ENCODE peak calls at places on chromosome X, in nine cellular contexts. One of them, this sample, is unnamed.

GRCh38 chrX:106247162-106247561 is 79.1 kb downstream of the PWWP3B start:
- DNase-seq in stomach: no peak
- DNase-seq in CD8-positive, alpha-beta memory T cell: no peak
- DNase-seq in DND-41: no peak
- DNase-seq in breast epithelium: no peak
- DNase-seq in endodermal cell: no peak
- DNase-seq in body of pancreas: no peak
- DNase-seq in H7: no peak
- DNase-seq in psoas muscle: no peak
- DNase-seq in this sample: no peak

GRCh38 chrX:4379071-4379470 is 665.6 kb upstream of the PRKX start:
- DNase-seq in stomach: no peak
- DNase-seq in CD8-positive, alpha-beta memory T cell: no peak
- DNase-seq in DND-41: no peak
- DNase-seq in breast epithelium: no peak
- DNase-seq in endodermal cell: no peak
- DNase-seq in body of pancreas: no peak
- DNase-seq in H7: no peak
- DNase-seq in psoas muscle: no peak
- DNase-seq in this sample: no peak

GRCh38 chrX:107775734-107776511 is at the start of gene TSC22D3:
- DNase-seq in stomach: peak
- DNase-seq in CD8-positive, alpha-beta memory T cell: peak
- DNase-seq in DND-41: no peak
- DNase-seq in breast epithelium: peak
- DNase-seq in endodermal cell: peak
- DNase-seq in body of pancreas: peak
- DNase-seq in H7: peak
- DNase-seq in psoas muscle: peak
- DNase-seq in this sample: no peak

GRCh38 chrX:123860506-123860840 is 620 bp downstream of the XIAP start:
- DNase-seq in stomach: peak
- DNase-seq in CD8-positive, alpha-beta memory T cell: peak
- DNase-seq in DND-41: no peak
- DNase-seq in breast epithelium: no peak
- DNase-seq in endodermal cell: no peak
- DNase-seq in body of pancreas: no peak
- DNase-seq in H7: no peak
- DNase-seq in psoas muscle: no peak
- DNase-seq in this sample: peak

GRCh38 chrX:24837966-24838365 is 144.2 kb downstream of the POLA1 start:
- DNase-seq in stomach: no peak
- DNase-seq in CD8-positive, alpha-beta memory T cell: no peak
- DNase-seq in DND-41: no peak
- DNase-seq in breast epithelium: no peak
- DNase-seq in endodermal cell: no peak
- DNase-seq in body of pancreas: no peak
- DNase-seq in H7: no peak
- DNase-seq in psoas muscle: no peak
- DNase-seq in this sample: no peak

GRCh38 chrX:468979-469378 is 82.3 kb upstream of the PPP2R3B start:
- DNase-seq in stomach: no peak
- DNase-seq in CD8-positive, alpha-beta memory T cell: no peak
- DNase-seq in DND-41: no peak
- DNase-seq in breast epithelium: no peak
- DNase-seq in endodermal cell: no peak
- DNase-seq in body of pancreas: no peak
- DNase-seq in H7: no peak
- DNase-seq in psoas muscle: no peak
- DNase-seq in this sample: no peak

GRCh38 chrX:12901486-12901885 is 4.9 kb upstream of the TLR8 start:
- DNase-seq in stomach: peak
- DNase-seq in CD8-positive, alpha-beta memory T cell: peak
- DNase-seq in DND-41: peak
- DNase-seq in breast epithelium: peak
- DNase-seq in endodermal cell: peak
- DNase-seq in body of pancreas: peak
- DNase-seq in H7: peak
- DNase-seq in psoas muscle: peak
- DNase-seq in this sample: peak

GRCh38 chrX:2627272-2627867 is 63.7 kb upstream of the CD99 start:
- DNase-seq in stomach: peak
- DNase-seq in CD8-positive, alpha-beta memory T cell: peak
- DNase-seq in DND-41: peak
- DNase-seq in breast epithelium: no peak
- DNase-seq in endodermal cell: peak
- DNase-seq in body of pancreas: peak
- DNase-seq in H7: peak
- DNase-seq in psoas muscle: no peak
- DNase-seq in this sample: peak

GRCh38 chrX:47960400-47960799 is 43.4 kb downstream of the ZNF182 start:
- DNase-seq in stomach: no peak
- DNase-seq in CD8-positive, alpha-beta memory T cell: no peak
- DNase-seq in DND-41: no peak
- DNase-seq in breast epithelium: no peak
- DNase-seq in endodermal cell: no peak
- DNase-seq in body of pancreas: no peak
- DNase-seq in H7: no peak
- DNase-seq in psoas muscle: no peak
- DNase-seq in this sample: no peak

GRCh38 chrX:54320067-54320466 is 37.8 kb downstream of the WNK3 start:
- DNase-seq in stomach: no peak
- DNase-seq in CD8-positive, alpha-beta memory T cell: no peak
- DNase-seq in DND-41: no peak
- DNase-seq in breast epithelium: no peak
- DNase-seq in endodermal cell: no peak
- DNase-seq in body of pancreas: no peak
- DNase-seq in H7: no peak
- DNase-seq in psoas muscle: no peak
- DNase-seq in this sample: no peak

GRCh38 chrX:130158311-130158710 is 7.3 kb downstream of the AIFM1 start:
- DNase-seq in stomach: no peak
- DNase-seq in CD8-positive, alpha-beta memory T cell: no peak
- DNase-seq in DND-41: no peak
- DNase-seq in breast epithelium: no peak
- DNase-seq in endodermal cell: no peak
- DNase-seq in body of pancreas: no peak
- DNase-seq in H7: no peak
- DNase-seq in psoas muscle: no peak
- DNase-seq in this sample: no peak

GRCh38 chrX:40845331-40845911 is 110.1 kb upstream of the MED14 start:
- DNase-seq in stomach: no peak
- DNase-seq in CD8-positive, alpha-beta memory T cell: no peak
- DNase-seq in DND-41: no peak
- DNase-seq in breast epithelium: no peak
- DNase-seq in endodermal cell: peak
- DNase-seq in body of pancreas: no peak
- DNase-seq in H7: peak
- DNase-seq in psoas muscle: no peak
- DNase-seq in this sample: no peak

GRCh38 chrX:24026403-24026801 is 584 bp downstream of the KLHL15 start:
- DNase-seq in stomach: no peak
- DNase-seq in CD8-positive, alpha-beta memory T cell: no peak
- DNase-seq in DND-41: no peak
- DNase-seq in breast epithelium: no peak
- DNase-seq in endodermal cell: peak
- DNase-seq in body of pancreas: no peak
- DNase-seq in H7: peak
- DNase-seq in psoas muscle: no peak
- DNase-seq in this sample: no peak

GRCh38 chrX:108245462-108245861 is 153.9 kb downstream of the ATG4A start:
- DNase-seq in stomach: no peak
- DNase-seq in CD8-positive, alpha-beta memory T cell: no peak
- DNase-seq in DND-41: no peak
- DNase-seq in breast epithelium: no peak
- DNase-seq in endodermal cell: peak
- DNase-seq in body of pancreas: no peak
- DNase-seq in H7: peak
- DNase-seq in psoas muscle: no peak
- DNase-seq in this sample: no peak

GRCh38 chrX:19595036-19595435 is 79.7 kb upstream of the MAP3K15 start:
- DNase-seq in stomach: no peak
- DNase-seq in CD8-positive, alpha-beta memory T cell: no peak
- DNase-seq in DND-41: no peak
- DNase-seq in breast epithelium: no peak
- DNase-seq in endodermal cell: no peak
- DNase-seq in body of pancreas: no peak
- DNase-seq in H7: no peak
- DNase-seq in psoas muscle: no peak
- DNase-seq in this sample: no peak

GRCh38 chrX:6852121-6852520 is 295.4 kb upstream of the STS start:
- DNase-seq in stomach: no peak
- DNase-seq in CD8-positive, alpha-beta memory T cell: no peak
- DNase-seq in DND-41: no peak
- DNase-seq in breast epithelium: no peak
- DNase-seq in endodermal cell: no peak
- DNase-seq in body of pancreas: no peak
- DNase-seq in H7: no peak
- DNase-seq in psoas muscle: no peak
- DNase-seq in this sample: no peak
- H3K4me3 ChIP-seq in stomach: no peak
- H3K4me3 ChIP-seq in CD8-positive, alpha-beta memory T cell: no peak
- H3K4me3 ChIP-seq in DND-41: no peak
- H3K4me3 ChIP-seq in breast epithelium: no peak
- H3K4me3 ChIP-seq in endodermal cell: no peak
- H3K4me3 ChIP-seq in body of pancreas: no peak
- H3K4me3 ChIP-seq in H7: no peak
- H3K4me3 ChIP-seq in psoas muscle: no peak
- H3K4me3 ChIP-seq in this sample: no peak

DNA sequence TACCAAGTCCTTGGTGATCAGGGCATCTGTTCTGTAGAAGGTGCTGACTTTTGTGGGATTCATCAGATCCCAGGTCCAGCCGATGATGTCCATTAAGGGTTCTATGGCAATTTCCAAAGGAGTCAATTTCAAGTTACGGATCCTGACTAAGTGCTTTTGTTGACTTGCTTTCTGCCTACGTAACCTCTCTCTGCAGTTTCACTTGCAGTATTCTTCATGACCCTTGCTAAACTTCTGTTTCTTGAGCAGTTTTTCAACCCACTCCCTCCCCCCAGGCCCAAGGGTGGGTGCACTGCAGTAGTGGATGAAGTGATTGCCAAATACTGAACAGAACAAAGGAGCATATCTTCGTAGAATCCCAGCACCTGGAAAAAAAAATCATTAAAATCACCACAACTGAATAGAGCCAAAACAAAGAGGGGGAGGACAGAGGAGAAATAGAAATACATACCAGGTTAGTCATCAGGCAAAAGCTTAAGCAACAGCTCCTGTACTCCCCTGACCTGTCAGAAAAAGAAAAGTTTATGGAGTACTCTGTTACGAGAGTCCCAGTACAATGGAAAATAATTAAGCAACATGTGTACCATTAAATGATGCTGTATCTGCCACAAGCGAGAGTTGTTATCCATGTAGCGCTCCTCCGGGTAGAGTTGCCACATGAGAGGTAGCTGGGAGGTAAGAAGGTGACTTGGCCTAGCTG is 5.8 kb downstream of the CMC4 start:
- DNase-seq in stomach: no peak
- DNase-seq in CD8-positive, alpha-beta memory T cell: no peak
- DNase-seq in DND-41: no peak
- DNase-seq in breast epithelium: no peak
- DNase-seq in endodermal cell: no peak
- DNase-seq in body of pancreas: no peak
- DNase-seq in H7: no peak
- DNase-seq in psoas muscle: no peak
- DNase-seq in this sample: no peak
- H3K4me3 ChIP-seq in stomach: no peak
- H3K4me3 ChIP-seq in CD8-positive, alpha-beta memory T cell: no peak
- H3K4me3 ChIP-seq in DND-41: no peak
- H3K4me3 ChIP-seq in breast epithelium: peak
- H3K4me3 ChIP-seq in endodermal cell: no peak
- H3K4me3 ChIP-seq in body of pancreas: no peak
- H3K4me3 ChIP-seq in H7: no peak
- H3K4me3 ChIP-seq in psoas muscle: no peak
- H3K4me3 ChIP-seq in this sample: no peak

GRCh38 chrX:138710866-138711331 is 618 bp downstream of the FGF13 start:
- DNase-seq in stomach: no peak
- DNase-seq in CD8-positive, alpha-beta memory T cell: no peak
- DNase-seq in DND-41: no peak
- DNase-seq in breast epithelium: no peak
- DNase-seq in endodermal cell: peak
- DNase-seq in body of pancreas: peak
- DNase-seq in H7: peak
- DNase-seq in psoas muscle: peak
- DNase-seq in this sample: no peak
- H3K4me3 ChIP-seq in stomach: peak
- H3K4me3 ChIP-seq in CD8-positive, alpha-beta memory T cell: no peak
- H3K4me3 ChIP-seq in DND-41: no peak
- H3K4me3 ChIP-seq in breast epithelium: peak
- H3K4me3 ChIP-seq in endodermal cell: peak
- H3K4me3 ChIP-seq in body of pancreas: no peak
- H3K4me3 ChIP-seq in H7: peak
- H3K4me3 ChIP-seq in psoas muscle: peak
- H3K4me3 ChIP-seq in this sample: no peak

GRCh38 chrX:153340111-153340510 is 6.2 kb downstream of the ZNF275 start:
- DNase-seq in stomach: no peak
- DNase-seq in CD8-positive, alpha-beta memory T cell: no peak
- DNase-seq in DND-41: no peak
- DNase-seq in breast epithelium: no peak
- DNase-seq in endodermal cell: no peak
- DNase-seq in body of pancreas: no peak
- DNase-seq in H7: no peak
- DNase-seq in psoas muscle: no peak
- DNase-seq in this sample: no peak

GRCh38 chrX:153336988-153337387 is 3.0 kb downstream of the ZNF275 start:
- DNase-seq in stomach: no peak
- DNase-seq in CD8-positive, alpha-beta memory T cell: no peak
- DNase-seq in DND-41: no peak
- DNase-seq in breast epithelium: no peak
- DNase-seq in endodermal cell: no peak
- DNase-seq in body of pancreas: no peak
- DNase-seq in H7: no peak
- DNase-seq in psoas muscle: no peak
- DNase-seq in this sample: no peak

GRCh38 chrX:153336128-153336894 is 2.4 kb downstream of the ZNF275 start:
- DNase-seq in stomach: no peak
- DNase-seq in CD8-positive, alpha-beta memory T cell: no peak
- DNase-seq in DND-41: no peak
- DNase-seq in breast epithelium: no peak
- DNase-seq in endodermal cell: no peak
- DNase-seq in body of pancreas: no peak
- DNase-seq in H7: no peak
- DNase-seq in psoas muscle: no peak
- DNase-seq in this sample: no peak

GRCh38 chrX:153339662-153340061 is 5.7 kb downstream of the ZNF275 start:
- DNase-seq in stomach: no peak
- DNase-seq in CD8-positive, alpha-beta memory T cell: no peak
- DNase-seq in DND-41: no peak
- DNase-seq in breast epithelium: no peak
- DNase-seq in endodermal cell: no peak
- DNase-seq in body of pancreas: no peak
- DNase-seq in H7: no peak
- DNase-seq in psoas muscle: no peak
- DNase-seq in this sample: no peak

DNA sequence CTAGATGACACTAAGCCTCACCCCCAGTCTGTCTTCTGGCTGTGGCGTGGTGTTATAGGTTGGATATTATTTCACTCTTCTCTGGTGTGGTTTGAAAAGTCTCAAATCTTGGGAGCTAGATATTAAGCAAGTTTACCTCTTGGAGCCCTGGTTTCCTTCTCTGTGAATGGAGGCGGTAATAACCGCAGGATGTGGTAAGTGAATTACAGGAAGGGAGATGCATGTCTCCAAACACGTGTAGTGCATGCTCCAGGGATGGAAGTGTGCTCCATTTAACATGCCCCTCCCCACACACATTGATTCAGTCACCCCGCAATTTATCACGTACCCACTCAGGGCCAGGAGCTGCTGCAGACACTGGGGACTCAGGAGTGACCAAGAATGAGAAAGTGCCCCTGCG is 4.9 kb downstream of the ZNF275 start:
- DNase-seq in stomach: no peak
- DNase-seq in CD8-positive, alpha-beta memory T cell: no peak
- DNase-seq in DND-41: peak
- DNase-seq in breast epithelium: no peak
- DNase-seq in endodermal cell: no peak
- DNase-seq in body of pancreas: no peak
- DNase-seq in H7: no peak
- DNase-seq in psoas muscle: no peak
- DNase-seq in this sample: peak
- H3K4me3 ChIP-seq in stomach: no peak
- H3K4me3 ChIP-seq in CD8-positive, alpha-beta memory T cell: no peak
- H3K4me3 ChIP-seq in DND-41: no peak
- H3K4me3 ChIP-seq in breast epithelium: no peak
- H3K4me3 ChIP-seq in endodermal cell: no peak
- H3K4me3 ChIP-seq in body of pancreas: no peak
- H3K4me3 ChIP-seq in H7: no peak
- H3K4me3 ChIP-seq in psoas muscle: no peak
- H3K4me3 ChIP-seq in this sample: no peak

This sample was measured in Jurkat, Clone E6-1.